ENCODE peak calls at places on chromosomes 11 and 22, in five cellular contexts. One of them, this sample, is unnamed.

GRCh38 chr11:69170704-69171103 is 15.0 kb downstream of the SMIM38 start:
- DNase-seq in progenitor cell of endocrine pancreas: no peak
- DNase-seq in spleen: peak
- DNase-seq in Calu3: no peak
- DNase-seq in tibial artery: peak
- DNase-seq in this sample: peak

GRCh38 chr22:19641254-19641982 is 72.9 kb upstream of the SEPTIN5 start:
- DNase-seq in progenitor cell of endocrine pancreas: peak
- DNase-seq in spleen: no peak
- DNase-seq in Calu3: peak
- DNase-seq in tibial artery: peak
- DNase-seq in this sample: no peak

GRCh38 chr22:46515208-46516111 is 22.0 kb downstream of the CELSR1 start:
- DNase-seq in progenitor cell of endocrine pancreas: no peak
- DNase-seq in spleen: no peak
- DNase-seq in Calu3: no peak
- DNase-seq in tibial artery: no peak
- DNase-seq in this sample: no peak

GRCh38 chr11:73729594-73730206 is 31.2 kb downstream of the RAB6A start:
- DNase-seq in progenitor cell of endocrine pancreas: peak
- DNase-seq in spleen: no peak
- DNase-seq in Calu3: peak
- DNase-seq in tibial artery: no peak
- DNase-seq in this sample: no peak

GRCh38 chr11:21552910-21553309 is 640.0 kb upstream of the ANO5 start:
- DNase-seq in progenitor cell of endocrine pancreas: no peak
- DNase-seq in spleen: no peak
- DNase-seq in Calu3: no peak
- DNase-seq in tibial artery: no peak
- DNase-seq in this sample: no peak

GRCh38 chr11:61083601-61084147 is 18.6 kb upstream of the CD5 start:
- DNase-seq in progenitor cell of endocrine pancreas: no peak
- DNase-seq in spleen: no peak
- DNase-seq in Calu3: no peak
- DNase-seq in tibial artery: peak
- DNase-seq in this sample: no peak

GRCh38 chr11:13169709-13170108 is 107.9 kb upstream of the BMAL1 start:
- DNase-seq in progenitor cell of endocrine pancreas: no peak
- DNase-seq in spleen: no peak
- DNase-seq in Calu3: peak
- DNase-seq in tibial artery: no peak
- DNase-seq in this sample: no peak

GRCh38 chr22:20268350-20269012 is 363 bp upstream of the RTN4R start:
- DNase-seq in progenitor cell of endocrine pancreas: peak
- DNase-seq in spleen: peak
- DNase-seq in Calu3: peak
- DNase-seq in tibial artery: no peak
- DNase-seq in this sample: peak

GRCh38 chr22:30934053-30934452 is 34.5 kb downstream of the MORC2 start:
- DNase-seq in progenitor cell of endocrine pancreas: no peak
- DNase-seq in spleen: no peak
- DNase-seq in Calu3: no peak
- DNase-seq in tibial artery: no peak
- DNase-seq in this sample: no peak

GRCh38 chr11:96090711-96091110 is 166.8 kb upstream of the MTMR2 start:
- DNase-seq in progenitor cell of endocrine pancreas: no peak
- DNase-seq in spleen: no peak
- DNase-seq in Calu3: no peak
- DNase-seq in tibial artery: no peak
- DNase-seq in this sample: no peak

GRCh38 chr22:39647836-39648500 is 77.4 kb downstream of the CACNA1I start:
- DNase-seq in progenitor cell of endocrine pancreas: no peak
- DNase-seq in spleen: no peak
- DNase-seq in Calu3: no peak
- DNase-seq in tibial artery: no peak
- DNase-seq in this sample: no peak

GRCh38 chr11:82842019-82842418 is 58.2 kb downstream of the PRCP start:
- DNase-seq in progenitor cell of endocrine pancreas: no peak
- DNase-seq in spleen: no peak
- DNase-seq in Calu3: no peak
- DNase-seq in tibial artery: no peak
- DNase-seq in this sample: no peak

GRCh38 chr11:118217575-118217974 is 7.2 kb downstream of the JAML start:
- DNase-seq in progenitor cell of endocrine pancreas: no peak
- DNase-seq in spleen: no peak
- DNase-seq in Calu3: no peak
- DNase-seq in tibial artery: no peak
- DNase-seq in this sample: no peak

GRCh38 chr11:118980191-118980881 is 8.8 kb downstream of the FOXR1 start:
- DNase-seq in progenitor cell of endocrine pancreas: no peak
- DNase-seq in spleen: peak
- DNase-seq in Calu3: no peak
- DNase-seq in tibial artery: peak
- DNase-seq in this sample: peak

GRCh38 chr11:67438121-67438902 is 830 bp upstream of the PTPRCAP start:
- DNase-seq in progenitor cell of endocrine pancreas: no peak
- DNase-seq in spleen: peak
- DNase-seq in Calu3: no peak
- DNase-seq in tibial artery: no peak
- DNase-seq in this sample: no peak

GRCh38 chr22:38449776-38450175 is 5.2 kb downstream of the KCNJ4 start:
- DNase-seq in progenitor cell of endocrine pancreas: no peak
- DNase-seq in spleen: no peak
- DNase-seq in Calu3: no peak
- DNase-seq in tibial artery: no peak
- DNase-seq in this sample: no peak

GRCh38 chr11:81874627-81875026 is 859.0 kb downstream of the FAM181B start:
- DNase-seq in progenitor cell of endocrine pancreas: no peak
- DNase-seq in spleen: no peak
- DNase-seq in Calu3: no peak
- DNase-seq in tibial artery: no peak
- DNase-seq in this sample: no peak

GRCh38 chr11:6799402-6799801 is at the start of gene OR6A2:
- DNase-seq in progenitor cell of endocrine pancreas: no peak
- DNase-seq in spleen: no peak
- DNase-seq in Calu3: no peak
- DNase-seq in tibial artery: no peak
- DNase-seq in this sample: no peak

GRCh38 chr22:46051646-46052045 is 74.7 kb upstream of the WNT7B start:
- DNase-seq in progenitor cell of endocrine pancreas: no peak
- DNase-seq in spleen: peak
- DNase-seq in Calu3: no peak
- DNase-seq in tibial artery: no peak
- DNase-seq in this sample: peak

GRCh38 chr11:12914401-12914912 is 94.7 kb upstream of the RASSF10 start:
- DNase-seq in progenitor cell of endocrine pancreas: peak
- DNase-seq in spleen: no peak
- DNase-seq in Calu3: peak
- DNase-seq in tibial artery: peak
- DNase-seq in this sample: peak

GRCh38 chr11:75328426-75329277 is 22.8 kb downstream of the ARRB1 start:
- DNase-seq in progenitor cell of endocrine pancreas: peak
- DNase-seq in spleen: peak
- DNase-seq in Calu3: peak
- DNase-seq in tibial artery: peak
- DNase-seq in this sample: peak

GRCh38 chr22:22123118-22123959 is 121.2 kb upstream of the VPREB1 start:
- DNase-seq in progenitor cell of endocrine pancreas: no peak
- DNase-seq in spleen: no peak
- DNase-seq in Calu3: no peak
- DNase-seq in tibial artery: no peak
- DNase-seq in this sample: no peak

GRCh38 chr11:111913997-111914396 is 1.5 kb downstream of the HSPB2 start:
- DNase-seq in progenitor cell of endocrine pancreas: no peak
- DNase-seq in spleen: no peak
- DNase-seq in Calu3: no peak
- DNase-seq in tibial artery: peak
- DNase-seq in this sample: no peak

GRCh38 chr11:42205518-42205917 is 746.1 kb upstream of the LRRC4C start:
- DNase-seq in progenitor cell of endocrine pancreas: no peak
- DNase-seq in spleen: no peak
- DNase-seq in Calu3: no peak
- DNase-seq in tibial artery: no peak
- DNase-seq in this sample: no peak

GRCh38 chr11:40306938-40307548 is 1152.4 kb downstream of the LRRC4C start:
- DNase-seq in progenitor cell of endocrine pancreas: no peak
- DNase-seq in spleen: no peak
- DNase-seq in Calu3: no peak
- DNase-seq in tibial artery: no peak
- DNase-seq in this sample: no peak

DNA sequence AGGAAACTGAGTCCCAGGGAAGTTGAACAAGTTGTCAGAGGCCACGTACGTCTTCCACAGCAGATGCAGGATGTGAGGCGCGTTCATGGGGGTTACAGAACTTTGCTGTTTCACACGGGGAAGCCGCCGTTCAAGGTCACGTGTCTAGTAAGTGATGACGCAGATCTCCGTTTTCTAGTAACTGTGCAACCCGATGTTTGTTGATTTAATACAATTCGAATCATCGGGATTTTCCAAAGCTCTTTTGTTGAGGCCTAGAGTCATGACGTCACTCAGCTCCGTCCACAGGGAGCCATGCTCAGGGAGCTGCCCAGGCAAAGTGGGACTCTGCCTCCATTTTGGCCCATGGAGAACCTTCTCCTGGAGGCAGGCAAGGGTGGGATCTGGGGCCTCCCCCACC is 1121.8 kb downstream of the TBC1D22A start:
- DNase-seq in progenitor cell of endocrine pancreas: no peak
- DNase-seq in spleen: no peak
- DNase-seq in Calu3: no peak
- DNase-seq in tibial artery: no peak
- DNase-seq in this sample: no peak
- TF ChIP-seq CTCF in progenitor cell of endocrine pancreas: no peak
- TF ChIP-seq CTCF in spleen: no peak
- TF ChIP-seq CTCF in Calu3: no peak
- TF ChIP-seq CTCF in tibial artery: no peak
- TF ChIP-seq CTCF in this sample: no peak

DNA sequence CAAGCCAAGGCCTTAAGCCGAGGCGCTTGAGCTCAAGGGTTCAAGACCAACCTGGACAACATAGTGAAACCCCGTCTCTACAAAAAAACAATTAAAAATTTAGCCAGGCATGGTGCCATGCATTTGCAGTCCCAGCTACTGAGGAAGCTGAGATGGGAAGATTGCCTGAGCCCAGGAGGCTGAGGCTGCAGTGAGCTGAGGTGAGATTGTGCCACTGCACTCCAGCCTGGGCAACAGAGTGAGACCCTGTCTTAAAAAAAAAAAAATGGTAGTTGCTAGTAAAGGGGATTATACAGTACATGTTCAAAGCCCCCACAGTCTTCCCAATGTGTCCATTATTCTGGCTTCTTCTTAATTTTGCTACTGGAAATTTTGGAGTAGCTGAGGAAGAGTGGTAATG is 18.2 kb downstream of the CABIN1 start:
- DNase-seq in progenitor cell of endocrine pancreas: no peak
- DNase-seq in spleen: no peak
- DNase-seq in Calu3: no peak
- DNase-seq in tibial artery: no peak
- DNase-seq in this sample: no peak
- TF ChIP-seq CTCF in progenitor cell of endocrine pancreas: no peak
- TF ChIP-seq CTCF in spleen: no peak
- TF ChIP-seq CTCF in Calu3: no peak
- TF ChIP-seq CTCF in tibial artery: no peak
- TF ChIP-seq CTCF in this sample: no peak

DNA sequence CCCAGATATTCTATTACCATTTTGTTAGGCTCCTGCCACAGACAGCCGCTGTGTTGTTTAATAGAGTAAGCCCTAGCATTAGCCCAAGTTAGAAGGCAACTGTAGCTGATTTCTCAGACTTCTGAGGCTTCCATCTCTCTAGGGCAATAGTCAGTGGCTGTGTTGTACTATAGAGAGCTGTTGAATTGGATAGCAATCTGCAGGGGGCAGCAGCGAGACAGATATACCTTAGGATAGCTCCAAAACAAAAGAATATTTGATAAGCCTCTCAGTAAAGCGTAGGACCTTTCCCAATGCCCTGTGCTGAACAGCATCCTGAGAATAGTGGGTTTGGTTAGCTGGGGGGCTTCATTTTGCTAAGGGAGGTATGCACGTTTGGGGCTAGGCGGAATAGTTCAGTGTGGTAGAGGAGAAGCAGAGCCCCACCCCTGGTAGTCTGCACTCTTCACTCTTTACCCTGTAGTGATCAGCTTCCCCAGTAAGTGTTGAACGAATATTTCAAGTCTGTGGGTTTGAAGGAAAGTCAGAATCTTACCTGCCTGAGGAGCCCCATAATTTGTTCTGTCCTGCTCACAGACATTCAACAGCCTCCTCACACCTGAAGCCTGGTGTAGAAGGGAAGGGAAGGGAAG is 515.1 kb downstream of the INSC start:
- DNase-seq in progenitor cell of endocrine pancreas: no peak
- DNase-seq in spleen: no peak
- DNase-seq in Calu3: peak
- DNase-seq in tibial artery: no peak
- DNase-seq in this sample: no peak
- TF ChIP-seq CTCF in progenitor cell of endocrine pancreas: peak
- TF ChIP-seq CTCF in spleen: no peak
- TF ChIP-seq CTCF in Calu3: no peak
- TF ChIP-seq CTCF in tibial artery: no peak
- TF ChIP-seq CTCF in this sample: no peak

GRCh38 chr11:125680747-125681146 is at the start of gene ACRV1:
- DNase-seq in progenitor cell of endocrine pancreas: no peak
- DNase-seq in spleen: no peak
- DNase-seq in Calu3: no peak
- DNase-seq in tibial artery: no peak
- DNase-seq in this sample: no peak

GRCh38 chr11:125675196-125675595 is 5.5 kb downstream of the ACRV1 start:
- DNase-seq in progenitor cell of endocrine pancreas: no peak
- DNase-seq in spleen: no peak
- DNase-seq in Calu3: no peak
- DNase-seq in tibial artery: no peak
- DNase-seq in this sample: no peak

GRCh38 chr11:125679837-125680236 is 810 bp downstream of the ACRV1 start:
- DNase-seq in progenitor cell of endocrine pancreas: no peak
- DNase-seq in spleen: no peak
- DNase-seq in Calu3: no peak
- DNase-seq in tibial artery: no peak
- DNase-seq in this sample: no peak

GRCh38 chr11:125674210-125674609 is 6.4 kb downstream of the ACRV1 start:
- DNase-seq in progenitor cell of endocrine pancreas: no peak
- DNase-seq in spleen: no peak
- DNase-seq in Calu3: no peak
- DNase-seq in tibial artery: no peak
- DNase-seq in this sample: no peak

DNA sequence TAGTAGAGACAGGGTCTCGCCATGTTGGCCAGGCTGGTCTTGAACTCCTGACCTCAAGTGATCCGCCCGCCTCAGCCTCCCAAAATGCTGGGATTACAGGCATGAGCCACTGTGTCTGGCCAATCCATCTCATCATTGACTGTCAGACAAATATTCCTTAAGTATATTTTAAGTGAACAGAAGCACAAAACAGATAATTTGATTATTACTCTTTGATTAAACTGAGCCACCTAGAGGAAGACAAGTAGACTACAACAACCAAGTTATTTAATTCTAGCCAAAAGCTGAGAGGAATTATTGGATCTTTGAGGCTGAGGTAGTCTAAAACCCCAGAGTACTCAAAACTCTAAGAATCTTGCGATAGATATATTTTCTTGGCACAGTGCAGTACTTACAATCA is 1.2 kb downstream of the ACRV1 start:
- DNase-seq in progenitor cell of endocrine pancreas: no peak
- DNase-seq in spleen: no peak
- DNase-seq in Calu3: no peak
- DNase-seq in tibial artery: no peak
- DNase-seq in this sample: no peak
- TF ChIP-seq CTCF in progenitor cell of endocrine pancreas: peak
- TF ChIP-seq CTCF in spleen: no peak
- TF ChIP-seq CTCF in Calu3: no peak
- TF ChIP-seq CTCF in tibial artery: no peak
- TF ChIP-seq CTCF in this sample: no peak

GRCh38 chr22:48517039-48518030 is 1310.3 kb downstream of the BRD1 start:
- DNase-seq in progenitor cell of endocrine pancreas: no peak
- DNase-seq in spleen: no peak
- DNase-seq in Calu3: no peak
- DNase-seq in tibial artery: no peak
- DNase-seq in this sample: no peak
- TF ChIP-seq CTCF in progenitor cell of endocrine pancreas: peak
- TF ChIP-seq CTCF in spleen: no peak
- TF ChIP-seq CTCF in Calu3: no peak
- TF ChIP-seq CTCF in tibial artery: no peak
- TF ChIP-seq CTCF in this sample: no peak

This sample was measured in upper lobe of right lung.